ENCODE peak calls at places on chromosomes 4 and X, in nine cellular contexts. One of them, this sample, is unnamed.

GRCh38 chr4:183229397-183229796 is 90.7 kb downstream of the CLDN22 start:
- DNase-seq in A549: no peak
- DNase-seq in uterus: no peak
- DNase-seq in right cardiac atrium: no peak
- DNase-seq in aorta: no peak
- DNase-seq in cardiac muscle cell: no peak
- DNase-seq in pancreas: no peak
- DNase-seq in HCT116: no peak
- DNase-seq in CD8-positive, alpha-beta memory T cell: no peak
- DNase-seq in this sample: no peak

GRCh38 chr4:5976431-5976830 is 41.8 kb downstream of the C4orf50 start:
- DNase-seq in A549: peak; percentile 17
- DNase-seq in uterus: no peak
- DNase-seq in right cardiac atrium: no peak
- DNase-seq in aorta: no peak
- DNase-seq in cardiac muscle cell: no peak
- DNase-seq in pancreas: no peak
- DNase-seq in HCT116: no peak
- DNase-seq in CD8-positive, alpha-beta memory T cell: no peak
- DNase-seq in this sample: no peak

GRCh38 chr4:76689079-76689817 is 208.7 kb downstream of the SOWAHB start:
- DNase-seq in A549: peak; percentile 31
- DNase-seq in uterus: peak; percentile 16
- DNase-seq in right cardiac atrium: peak; percentile 57
- DNase-seq in aorta: peak; percentile 65
- DNase-seq in cardiac muscle cell: peak; percentile 48
- DNase-seq in pancreas: peak; percentile 57
- DNase-seq in HCT116: peak; percentile 18
- DNase-seq in CD8-positive, alpha-beta memory T cell: no peak
- DNase-seq in this sample: peak; percentile 62

GRCh38 chr4:21226637-21227538 is 526.6 kb downstream of the PACRGL start:
- DNase-seq in A549: no peak
- DNase-seq in uterus: no peak
- DNase-seq in right cardiac atrium: no peak
- DNase-seq in aorta: no peak
- DNase-seq in cardiac muscle cell: no peak
- DNase-seq in pancreas: peak; percentile 11
- DNase-seq in HCT116: no peak
- DNase-seq in CD8-positive, alpha-beta memory T cell: no peak
- DNase-seq in this sample: no peak

GRCh38 chr4:4609622-4610334 is 67.9 kb upstream of the STX18 start:
- DNase-seq in A549: no peak
- DNase-seq in uterus: no peak
- DNase-seq in right cardiac atrium: no peak
- DNase-seq in aorta: no peak
- DNase-seq in cardiac muscle cell: no peak
- DNase-seq in pancreas: peak; percentile 12
- DNase-seq in HCT116: no peak
- DNase-seq in CD8-positive, alpha-beta memory T cell: no peak
- DNase-seq in this sample: no peak

GRCh38 chr4:168218663-168219062 is 99.9 kb downstream of the DDX60 start:
- DNase-seq in A549: peak; percentile 25
- DNase-seq in uterus: no peak
- DNase-seq in right cardiac atrium: no peak
- DNase-seq in aorta: no peak
- DNase-seq in cardiac muscle cell: peak; percentile 59
- DNase-seq in pancreas: no peak
- DNase-seq in HCT116: no peak
- DNase-seq in CD8-positive, alpha-beta memory T cell: no peak
- DNase-seq in this sample: no peak

GRCh38 chr4:27001398-27002164 is 140.9 kb downstream of the STIM2 start:
- DNase-seq in A549: no peak
- DNase-seq in uterus: no peak
- DNase-seq in right cardiac atrium: no peak
- DNase-seq in aorta: no peak
- DNase-seq in cardiac muscle cell: no peak
- DNase-seq in pancreas: no peak
- DNase-seq in HCT116: no peak
- DNase-seq in CD8-positive, alpha-beta memory T cell: no peak
- DNase-seq in this sample: no peak

GRCh38 chr4:124372916-124373315 is 339.6 kb downstream of the ANKRD50 start:
- DNase-seq in A549: no peak
- DNase-seq in uterus: no peak
- DNase-seq in right cardiac atrium: no peak
- DNase-seq in aorta: no peak
- DNase-seq in cardiac muscle cell: no peak
- DNase-seq in pancreas: no peak
- DNase-seq in HCT116: no peak
- DNase-seq in CD8-positive, alpha-beta memory T cell: no peak
- DNase-seq in this sample: no peak

GRCh38 chr4:182913036-182913435 is 4.2 kb downstream of the DCTD start:
- DNase-seq in A549: no peak
- DNase-seq in uterus: no peak
- DNase-seq in right cardiac atrium: no peak
- DNase-seq in aorta: no peak
- DNase-seq in cardiac muscle cell: no peak
- DNase-seq in pancreas: no peak
- DNase-seq in HCT116: no peak
- DNase-seq in CD8-positive, alpha-beta memory T cell: no peak
- DNase-seq in this sample: no peak

GRCh38 chr4:4535590-4535989 is 6.3 kb downstream of the STX18 start:
- DNase-seq in A549: no peak
- DNase-seq in uterus: no peak
- DNase-seq in right cardiac atrium: no peak
- DNase-seq in aorta: no peak
- DNase-seq in cardiac muscle cell: no peak
- DNase-seq in pancreas: no peak
- DNase-seq in HCT116: no peak
- DNase-seq in CD8-positive, alpha-beta memory T cell: no peak
- DNase-seq in this sample: no peak

GRCh38 chr4:52038109-52038912 is at the start of gene SGCB:
- DNase-seq in A549: peak; percentile 32
- DNase-seq in uterus: peak; percentile 45
- DNase-seq in right cardiac atrium: peak; percentile 79
- DNase-seq in aorta: peak; percentile 80
- DNase-seq in cardiac muscle cell: peak; percentile 59
- DNase-seq in pancreas: peak; percentile 49
- DNase-seq in HCT116: no peak
- DNase-seq in CD8-positive, alpha-beta memory T cell: peak; percentile 71
- DNase-seq in this sample: peak; percentile 71

GRCh38 chr4:188175288-188175687 is 36.0 kb downstream of the TRIML1 start:
- DNase-seq in A549: no peak
- DNase-seq in uterus: no peak
- DNase-seq in right cardiac atrium: no peak
- DNase-seq in aorta: no peak
- DNase-seq in cardiac muscle cell: no peak
- DNase-seq in pancreas: no peak
- DNase-seq in HCT116: no peak
- DNase-seq in CD8-positive, alpha-beta memory T cell: no peak
- DNase-seq in this sample: no peak

GRCh38 chrX:140762061-140762460 is 52.5 kb downstream of the LINC00632 start:
- DNase-seq in A549: peak; percentile 68
- DNase-seq in uterus: peak; percentile 21
- DNase-seq in right cardiac atrium: peak; percentile 21
- DNase-seq in aorta: no peak
- DNase-seq in cardiac muscle cell: peak; percentile 77
- DNase-seq in pancreas: peak; percentile 32
- DNase-seq in HCT116: no peak
- DNase-seq in CD8-positive, alpha-beta memory T cell: no peak
- DNase-seq in this sample: no peak

GRCh38 chr4:13386405-13387107 is 97.6 kb downstream of the RAB28 start:
- DNase-seq in A549: no peak
- DNase-seq in uterus: no peak
- DNase-seq in right cardiac atrium: no peak
- DNase-seq in aorta: no peak
- DNase-seq in cardiac muscle cell: no peak
- DNase-seq in pancreas: no peak
- DNase-seq in HCT116: no peak
- DNase-seq in CD8-positive, alpha-beta memory T cell: no peak
- DNase-seq in this sample: no peak

GRCh38 chrX:130082244-130083106 is 27.8 kb downstream of the ELF4 start:
- DNase-seq in A549: no peak
- DNase-seq in uterus: peak; percentile 33
- DNase-seq in right cardiac atrium: peak; percentile 59
- DNase-seq in aorta: peak; percentile 69
- DNase-seq in cardiac muscle cell: peak; percentile 9
- DNase-seq in pancreas: no peak
- DNase-seq in HCT116: no peak
- DNase-seq in CD8-positive, alpha-beta memory T cell: peak; percentile 77
- DNase-seq in this sample: peak; percentile 73

GRCh38 chr4:4456816-4457578 is 70.1 kb downstream of the NSG1 start:
- DNase-seq in A549: no peak
- DNase-seq in uterus: no peak
- DNase-seq in right cardiac atrium: no peak
- DNase-seq in aorta: no peak
- DNase-seq in cardiac muscle cell: no peak
- DNase-seq in pancreas: no peak
- DNase-seq in HCT116: no peak
- DNase-seq in CD8-positive, alpha-beta memory T cell: no peak
- DNase-seq in this sample: no peak

GRCh38 chr4:147582386-147583077 is 34.7 kb upstream of the TMEM184C start:
- DNase-seq in A549: peak; percentile 21
- DNase-seq in uterus: no peak
- DNase-seq in right cardiac atrium: no peak
- DNase-seq in aorta: no peak
- DNase-seq in cardiac muscle cell: no peak
- DNase-seq in pancreas: no peak
- DNase-seq in HCT116: no peak
- DNase-seq in CD8-positive, alpha-beta memory T cell: no peak
- DNase-seq in this sample: no peak

GRCh38 chr4:34721835-34722234 is 1522.5 kb downstream of the ARAP2 start:
- DNase-seq in A549: no peak
- DNase-seq in uterus: no peak
- DNase-seq in right cardiac atrium: no peak
- DNase-seq in aorta: no peak
- DNase-seq in cardiac muscle cell: no peak
- DNase-seq in pancreas: no peak
- DNase-seq in HCT116: no peak
- DNase-seq in CD8-positive, alpha-beta memory T cell: no peak
- DNase-seq in this sample: no peak

GRCh38 chr4:15754323-15754722 is 23.8 kb upstream of the CD38 start:
- DNase-seq in A549: no peak
- DNase-seq in uterus: no peak
- DNase-seq in right cardiac atrium: no peak
- DNase-seq in aorta: no peak
- DNase-seq in cardiac muscle cell: peak; percentile 68
- DNase-seq in pancreas: no peak
- DNase-seq in HCT116: no peak
- DNase-seq in CD8-positive, alpha-beta memory T cell: peak; percentile 44
- DNase-seq in this sample: no peak

GRCh38 chr4:73948990-73949706 is 32.7 kb downstream of the PF4 start:
- DNase-seq in A549: no peak
- DNase-seq in uterus: no peak
- DNase-seq in right cardiac atrium: no peak
- DNase-seq in aorta: no peak
- DNase-seq in cardiac muscle cell: no peak
- DNase-seq in pancreas: no peak
- DNase-seq in HCT116: no peak
- DNase-seq in CD8-positive, alpha-beta memory T cell: no peak
- DNase-seq in this sample: no peak

DNA sequence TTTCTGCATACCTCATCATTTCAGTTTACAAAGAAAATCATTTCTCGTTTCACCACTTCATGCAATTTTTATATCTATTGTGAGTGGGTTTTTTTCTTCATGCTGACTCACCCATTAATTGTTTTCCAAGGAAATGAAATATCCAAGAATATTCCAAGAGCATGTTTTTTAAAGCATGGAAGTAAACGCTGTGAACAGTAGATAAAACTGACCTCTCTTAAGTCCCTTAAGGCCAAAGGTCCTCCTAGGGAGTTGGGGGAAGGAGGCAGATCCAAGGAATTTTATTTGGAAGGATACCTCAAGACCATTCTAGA is 2.6 kb upstream of the APBB2 start:
- DNase-seq in A549: no peak
- DNase-seq in uterus: no peak
- DNase-seq in right cardiac atrium: no peak
- DNase-seq in aorta: no peak
- DNase-seq in cardiac muscle cell: no peak
- DNase-seq in pancreas: no peak
- DNase-seq in HCT116: no peak
- DNase-seq in CD8-positive, alpha-beta memory T cell: no peak
- DNase-seq in this sample: no peak
- H3K4me3 ChIP-seq in A549: peak overlapping the region; percentile 60
- H3K4me3 ChIP-seq in uterus: peak overlapping the region; percentile 50
- H3K4me3 ChIP-seq in right cardiac atrium: peak overlapping the region; percentile 43
- H3K4me3 ChIP-seq in aorta: no peak overlapping the region
- H3K4me3 ChIP-seq in cardiac muscle cell: peak overlapping the region; percentile 55
- H3K4me3 ChIP-seq in pancreas: peak overlapping the region; percentile 59
- H3K4me3 ChIP-seq in HCT116: peak overlapping the region; percentile 57
- H3K4me3 ChIP-seq in CD8-positive, alpha-beta memory T cell: no peak overlapping the region
- H3K4me3 ChIP-seq in this sample: peak overlapping the region; percentile 59

GRCh38 chr4:107719211-107719926 is 665 bp downstream of the PAPSS1 start:
- DNase-seq in A549: peak; percentile 20
- DNase-seq in uterus: peak; percentile 43
- DNase-seq in right cardiac atrium: no peak
- DNase-seq in aorta: no peak
- DNase-seq in cardiac muscle cell: peak; percentile 51
- DNase-seq in pancreas: no peak
- DNase-seq in HCT116: no peak
- DNase-seq in CD8-positive, alpha-beta memory T cell: no peak
- DNase-seq in this sample: no peak
- H3K4me1 ChIP-seq in A549: peaks cover 8% of the 10 kb centered on the region
- H3K4me1 ChIP-seq in uterus: no peaks in the 10 kb centered on the region
- H3K4me1 ChIP-seq in right cardiac atrium: no peaks in the 10 kb centered on the region
- H3K4me1 ChIP-seq in aorta: no peaks in the 10 kb centered on the region
- H3K4me1 ChIP-seq in cardiac muscle cell: peaks cover 3% of the 10 kb centered on the region
- H3K4me1 ChIP-seq in pancreas: peaks cover 10% of the 10 kb centered on the region
- H3K4me1 ChIP-seq in HCT116: peaks cover 20% of the 10 kb centered on the region
- H3K4me1 ChIP-seq in CD8-positive, alpha-beta memory T cell: peaks cover 20% of the 10 kb centered on the region
- H3K4me1 ChIP-seq in this sample: peaks cover 16% of the 10 kb centered on the region

DNA sequence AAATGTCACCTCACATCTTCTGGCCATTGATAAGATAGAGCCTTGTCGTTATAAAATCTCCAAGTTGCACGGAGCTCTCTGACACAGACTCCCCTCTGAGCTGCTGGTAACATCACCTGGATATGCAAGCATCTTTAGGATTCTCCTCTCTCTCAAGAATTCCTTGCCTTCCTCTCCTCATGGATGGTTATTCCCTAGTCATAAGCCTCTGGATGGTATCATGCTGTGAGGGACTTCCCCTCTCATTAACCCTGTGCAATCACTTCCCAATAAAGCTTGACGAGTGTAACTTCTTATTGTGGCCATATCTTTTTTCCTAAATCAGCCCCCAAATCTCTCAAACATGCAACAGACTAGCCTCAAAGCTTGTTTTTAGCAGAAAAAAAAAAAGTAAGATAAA is 1057.0 kb upstream of the SLIT2 start:
- DNase-seq in A549: no peak
- DNase-seq in uterus: no peak
- DNase-seq in right cardiac atrium: no peak
- DNase-seq in aorta: no peak
- DNase-seq in cardiac muscle cell: no peak
- DNase-seq in pancreas: no peak
- DNase-seq in HCT116: no peak
- DNase-seq in CD8-positive, alpha-beta memory T cell: no peak
- DNase-seq in this sample: no peak
- H3K27ac ChIP-seq in A549: no peak overlapping the region
- H3K27ac ChIP-seq in uterus: no peak overlapping the region
- H3K27ac ChIP-seq in right cardiac atrium: no peak overlapping the region
- H3K27ac ChIP-seq in aorta: no peak overlapping the region
- H3K27ac ChIP-seq in cardiac muscle cell: no peak overlapping the region
- H3K27ac ChIP-seq in pancreas: no peak overlapping the region
- H3K27ac ChIP-seq in HCT116: no peak overlapping the region
- H3K27ac ChIP-seq in CD8-positive, alpha-beta memory T cell: no peak overlapping the region
- H3K27ac ChIP-seq in this sample: no peak overlapping the region

GRCh38 chr4:119010909-119011606 is 122.4 kb downstream of the SYNPO2 start:
- DNase-seq in A549: no peak
- DNase-seq in uterus: peak; percentile 36
- DNase-seq in right cardiac atrium: peak; percentile 39
- DNase-seq in aorta: no peak
- DNase-seq in cardiac muscle cell: peak; percentile 24
- DNase-seq in pancreas: no peak
- DNase-seq in HCT116: no peak
- DNase-seq in CD8-positive, alpha-beta memory T cell: no peak
- DNase-seq in this sample: peak; percentile 49
- H3K4me3 ChIP-seq in A549: no peak overlapping the region
- H3K4me3 ChIP-seq in uterus: no peak overlapping the region
- H3K4me3 ChIP-seq in right cardiac atrium: no peak overlapping the region
- H3K4me3 ChIP-seq in aorta: no peak overlapping the region
- H3K4me3 ChIP-seq in cardiac muscle cell: no peak overlapping the region
- H3K4me3 ChIP-seq in pancreas: no peak overlapping the region
- H3K4me3 ChIP-seq in HCT116: no peak overlapping the region
- H3K4me3 ChIP-seq in CD8-positive, alpha-beta memory T cell: no peak overlapping the region
- H3K4me3 ChIP-seq in this sample: no peak overlapping the region